ENCODE peak calls at places on chromosomes 3 and 15, in four cellular contexts. O, K, D and P are unnamed samples.
A peak's percentile ranks its signal among the peaks of the same experiment; 100 is the strongest.

GRCh38 chr15:60531811-60532210 is 52.9 kb upstream of the ICE2 start:
- DNase-seq in O (no peak), K (no peak), D (no peak), P (no peak)

GRCh38 chr15:69390575-69390974 is 23.6 kb upstream of the KIF23 start:
- DNase-seq in O (peak; percentile 27), K (no peak), D (peak; percentile 82), P (peak; percentile 84)

GRCh38 chr3:194030372-194030771 is 105.6 kb upstream of the HES1 start:
- DNase-seq in O (no peak), K (no peak), D (no peak), P (no peak)

GRCh38 chr3:112084980-112085697 is 1.1 kb upstream of the C3orf52 start:
- DNase-seq in O (no peak), K (no peak), D (no peak), P (no peak)

GRCh38 chr3:49238274-49239127 is 38.5 kb downstream of the C3orf62 start:
- DNase-seq in O (peak; percentile 90), K (no peak), D (peak; percentile 76), P (peak; percentile 78)

GRCh38 chr3:46500631-46501377 is 3.0 kb downstream of the RTP3 start:
- DNase-seq in O (peak; percentile 54), K (peak; percentile 76), D (peak; percentile 44), P (peak; percentile 62)

GRCh38 chr3:43615133-43615532 is 6.7 kb downstream of the ANO10 start:
- DNase-seq in O (no peak), K (no peak), D (no peak), P (no peak)

GRCh38 chr3:35393916-35394315 is 245.4 kb upstream of the ARPP21 start:
- DNase-seq in O (peak; percentile 2), K (no peak), D (no peak), P (peak; percentile 19)

GRCh38 chr15:33292718-33293307 is 18.0 kb upstream of the RYR3 start:
- DNase-seq in O (peak; percentile 62), K (peak; percentile 55), D (peak; percentile 59), P (peak; percentile 30)

GRCh38 chr3:100264242-100264641 is 3.5 kb downstream of the TBC1D23 start:
- DNase-seq in O (no peak), K (no peak), D (peak; percentile 45), P (no peak)

GRCh38 chr3:40921251-40921650 is 278.1 kb upstream of the CTNNB1 start:
- DNase-seq in O (no peak), K (no peak), D (no peak), P (no peak)

GRCh38 chr15:55707985-55708384 is 35.0 kb downstream of the PRTG start:
- DNase-seq in O (no peak), K (no peak), D (no peak), P (no peak)

GRCh38 chr3:169104972-169105371 is 558.5 kb downstream of the MECOM start:
- DNase-seq in O (peak; percentile 47), K (peak; percentile 40), D (peak; percentile 64), P (peak; percentile 68)

GRCh38 chr15:85869124-85869523 is 74.4 kb upstream of the KLHL25 start:
- DNase-seq in O (no peak), K (no peak), D (no peak), P (no peak)

GRCh38 chr3:46928297-46928696 is 48.2 kb downstream of the CCDC12 start:
- DNase-seq in O (no peak), K (no peak), D (no peak), P (no peak)

GRCh38 chr15:91548588-91548987 is 304.9 kb upstream of the SLCO3A1 start:
- DNase-seq in O (no peak), K (peak; percentile 22), D (no peak), P (no peak)

GRCh38 chr15:90594297-90594696 is 64.6 kb downstream of the CRTC3 start:
- DNase-seq in O (peak; percentile 32), K (no peak), D (no peak), P (no peak)

GRCh38 chr3:151234825-151235224 is 31.8 kb upstream of the GPR171 start:
- DNase-seq in O (no peak), K (no peak), D (no peak), P (no peak)

GRCh38 chr3:151228291-151229125 is 25.5 kb upstream of the GPR171 start:
- DNase-seq in O (peak; percentile 75), K (peak; percentile 48), D (peak; percentile 79), P (peak; percentile 67)

GRCh38 chr3:151236316-151236715 is 33.3 kb upstream of the GPR171 start:
- DNase-seq in O (no peak), K (no peak), D (no peak), P (no peak)

GRCh38 chr3:151230644-151231043 is 27.6 kb upstream of the GPR171 start:
- DNase-seq in O (no peak), K (no peak), D (no peak), P (no peak)

GRCh38 chr3:151232991-151233390 is 30.0 kb upstream of the GPR171 start:
- DNase-seq in O (no peak), K (no peak), D (no peak), P (no peak)
- H3K4me3 ChIP-seq in O (no peak overlapping the region), K (no peak overlapping the region), D (no peak overlapping the region), P (no peak overlapping the region)

GRCh38 chr15:70573121-70573850 is 190.1 kb downstream of the UACA start:
- DNase-seq in O (no peak), K (no peak), D (no peak), P (no peak)

GRCh38 chr15:70569718-70570231 is 193.6 kb downstream of the UACA start:
- DNase-seq in O (peak; percentile 31), K (no peak), D (no peak), P (no peak)

GRCh38 chr15:70566989-70567388 is 196.4 kb downstream of the UACA start:
- DNase-seq in O (no peak), K (no peak), D (no peak), P (no peak)

GRCh38 chr15:70566047-70566835 is 197.1 kb downstream of the UACA start:
- DNase-seq in O (no peak), K (no peak), D (no peak), P (no peak)

DNA sequence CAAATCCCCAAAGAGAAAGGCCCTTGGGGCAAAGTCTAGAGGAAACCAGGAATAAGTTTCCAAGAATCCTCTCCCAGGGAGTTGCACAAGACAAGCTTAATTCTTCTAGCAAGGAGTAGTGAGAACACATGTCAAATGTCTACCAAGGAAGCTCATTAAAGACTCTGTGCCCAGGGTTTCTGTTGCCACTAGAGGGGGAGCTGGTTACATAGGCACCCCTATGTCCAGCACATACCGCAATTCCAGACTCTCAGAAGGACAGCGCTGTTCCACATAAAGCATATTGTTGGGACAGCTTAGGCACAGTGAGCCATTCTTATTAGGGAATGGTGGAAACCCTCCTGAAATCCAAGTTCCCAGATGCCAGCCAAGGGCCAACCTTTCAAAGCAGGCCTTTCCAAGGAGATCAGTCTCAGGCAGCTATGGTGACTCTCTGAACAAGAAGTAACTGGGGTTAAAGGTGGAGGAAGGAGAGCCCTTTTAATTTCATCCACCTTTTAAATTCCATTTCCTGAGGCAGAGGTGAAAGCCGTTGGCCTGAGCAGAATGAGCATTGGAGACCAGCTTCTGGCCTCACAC is 194.1 kb downstream of the UACA start:
- DNase-seq in O (peak; percentile 83), K (peak; percentile 60), D (peak; percentile 66), P (peak; percentile 60)
- TF ChIP-seq CTCF in O (peak; percentile 80), K (peak; percentile 82), D (peak; percentile 61), P (peak; percentile 53)

GRCh38 chr3:58580826-58581327 is 3.7 kb upstream of the FAM107A start:
- DNase-seq in O (no peak), K (no peak), D (no peak), P (peak; percentile 33)
- H3K4me3 ChIP-seq in O (no peak overlapping the region), K (no peak overlapping the region), D (no peak overlapping the region), P (no peak overlapping the region)

DNA sequence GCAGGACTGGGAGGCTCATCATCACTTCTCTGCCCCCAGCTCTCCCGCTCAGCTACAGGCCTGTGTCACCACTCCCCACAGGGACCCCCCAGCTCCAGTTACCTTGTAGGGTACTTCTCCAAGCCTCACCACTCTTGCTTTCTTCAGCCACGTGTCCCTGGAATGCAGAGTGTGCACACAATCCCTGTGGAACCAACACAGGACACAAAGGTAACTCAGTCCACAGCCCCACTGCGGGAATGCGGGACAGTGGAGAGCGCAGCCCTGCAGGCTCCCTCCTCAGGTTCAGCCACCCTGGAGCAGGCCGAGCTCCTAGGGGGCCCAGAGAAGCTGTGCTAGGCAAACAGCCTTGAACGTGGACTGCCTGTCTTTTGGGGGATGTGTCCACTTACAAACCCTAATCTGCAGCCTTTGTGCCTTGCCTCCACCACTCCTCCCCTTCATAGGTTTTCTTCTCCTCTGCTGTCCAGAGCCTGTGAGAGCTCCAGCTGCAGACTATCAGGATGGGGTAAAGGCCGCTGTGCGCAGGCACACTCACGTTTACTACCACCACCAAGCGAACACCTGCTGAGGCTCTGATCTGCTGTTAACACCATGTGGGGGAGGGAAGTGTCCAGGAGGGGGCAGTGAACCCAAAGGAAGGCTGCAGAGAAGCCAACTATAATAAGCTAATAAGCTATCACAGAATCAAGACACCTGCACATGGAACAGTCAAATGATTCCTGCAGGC is 26.0 kb downstream of the XPC start:
- DNase-seq in O (no peak), K (no peak), D (no peak), P (no peak)
- TF ChIP-seq CTCF in O (peak; percentile 13), K (peak; percentile 26), D (peak; percentile 29), P (peak; percentile 42)

DNA sequence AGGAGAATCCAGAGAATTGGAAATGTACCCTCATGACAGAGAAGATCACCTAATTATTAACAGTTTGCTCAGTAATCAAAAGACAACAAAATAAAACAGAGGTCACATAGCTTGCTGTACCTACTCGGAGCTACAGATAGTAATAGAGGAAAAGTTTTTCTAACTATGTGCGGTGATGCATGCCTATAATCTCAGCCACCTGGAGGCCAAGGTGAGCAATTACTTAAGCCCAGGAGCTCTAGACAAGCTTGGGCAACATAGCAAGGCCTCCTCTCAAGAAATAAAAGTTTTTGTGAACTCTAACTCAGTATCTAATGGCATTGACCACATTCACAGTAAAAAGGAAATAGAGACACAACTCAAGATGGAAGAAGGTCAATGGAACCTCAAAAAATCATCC is 243.6 kb downstream of the ATP8B4 start:
- DNase-seq in O (no peak), K (no peak), D (no peak), P (no peak)
- H3K4me3 ChIP-seq in O (no peak overlapping the region), K (no peak overlapping the region), D (no peak overlapping the region), P (no peak overlapping the region)